ENCODE peak calls at places on chromosomes 1 and 21, in seven cellular contexts. One of them, this sample, is unnamed.

GRCh38 chr21:15005391-15005790 is 59.4 kb downstream of the NRIP1 start:
- DNase-seq in esophagus squamous epithelium: no peak
- DNase-seq in AG10803: peak; percentile 12
- DNase-seq in dorsolateral prefrontal cortex: no peak
- DNase-seq in LNCaP clone FGC: no peak
- DNase-seq in cardiac muscle cell: no peak
- DNase-seq in fibroblast of lung: peak; percentile 22
- DNase-seq in this sample: no peak

GRCh38 chr1:93587354-93587753 is 94.3 kb downstream of the BCAR3 start:
- DNase-seq in esophagus squamous epithelium: no peak
- DNase-seq in AG10803: no peak
- DNase-seq in dorsolateral prefrontal cortex: no peak
- DNase-seq in LNCaP clone FGC: no peak
- DNase-seq in cardiac muscle cell: no peak
- DNase-seq in fibroblast of lung: no peak
- DNase-seq in this sample: no peak

GRCh38 chr1:153652795-153653507 is 5.6 kb upstream of the SNAPIN start:
- DNase-seq in esophagus squamous epithelium: no peak
- DNase-seq in AG10803: peak; percentile 63
- DNase-seq in dorsolateral prefrontal cortex: no peak
- DNase-seq in LNCaP clone FGC: no peak
- DNase-seq in cardiac muscle cell: peak; percentile 51
- DNase-seq in fibroblast of lung: peak; percentile 21
- DNase-seq in this sample: no peak

GRCh38 chr1:67489643-67490042 is 59.4 kb upstream of the SERBP1 start:
- DNase-seq in esophagus squamous epithelium: no peak
- DNase-seq in AG10803: peak; percentile 8
- DNase-seq in dorsolateral prefrontal cortex: no peak
- DNase-seq in LNCaP clone FGC: no peak
- DNase-seq in cardiac muscle cell: peak; percentile 37
- DNase-seq in fibroblast of lung: peak; percentile 27
- DNase-seq in this sample: no peak

GRCh38 chr1:204885790-204886189 is 15.1 kb downstream of the NFASC start:
- DNase-seq in esophagus squamous epithelium: no peak
- DNase-seq in AG10803: peak; percentile 84
- DNase-seq in dorsolateral prefrontal cortex: no peak
- DNase-seq in LNCaP clone FGC: no peak
- DNase-seq in cardiac muscle cell: peak; percentile 67
- DNase-seq in fibroblast of lung: no peak
- DNase-seq in this sample: no peak

GRCh38 chr21:28737671-28738279 is 254.9 kb downstream of the LTN1 start:
- DNase-seq in esophagus squamous epithelium: no peak
- DNase-seq in AG10803: no peak
- DNase-seq in dorsolateral prefrontal cortex: no peak
- DNase-seq in LNCaP clone FGC: peak; percentile 36
- DNase-seq in cardiac muscle cell: peak; percentile 56
- DNase-seq in fibroblast of lung: peak; percentile 30
- DNase-seq in this sample: no peak

GRCh38 chr1:65059930-65060538 is 88.0 kb upstream of the AK4 start:
- DNase-seq in esophagus squamous epithelium: no peak
- DNase-seq in AG10803: peak; percentile 59
- DNase-seq in dorsolateral prefrontal cortex: no peak
- DNase-seq in LNCaP clone FGC: no peak
- DNase-seq in cardiac muscle cell: peak; percentile 66
- DNase-seq in fibroblast of lung: peak; percentile 72
- DNase-seq in this sample: no peak

GRCh38 chr1:56709269-56709880 is 64.3 kb downstream of the PRKAA2 start:
- DNase-seq in esophagus squamous epithelium: no peak
- DNase-seq in AG10803: peak; percentile 67
- DNase-seq in dorsolateral prefrontal cortex: no peak
- DNase-seq in LNCaP clone FGC: peak; percentile 51
- DNase-seq in cardiac muscle cell: peak; percentile 68
- DNase-seq in fibroblast of lung: peak; percentile 76
- DNase-seq in this sample: no peak

GRCh38 chr1:65235867-65236805 is 73.2 kb upstream of the DNAJC6 start:
- DNase-seq in esophagus squamous epithelium: no peak
- DNase-seq in AG10803: peak; percentile 50
- DNase-seq in dorsolateral prefrontal cortex: no peak
- DNase-seq in LNCaP clone FGC: no peak
- DNase-seq in cardiac muscle cell: peak; percentile 66
- DNase-seq in fibroblast of lung: peak; percentile 54
- DNase-seq in this sample: no peak

GRCh38 chr1:207407655-207408256 is 46.4 kb upstream of the CR2 start:
- DNase-seq in esophagus squamous epithelium: no peak
- DNase-seq in AG10803: peak; percentile 55
- DNase-seq in dorsolateral prefrontal cortex: no peak
- DNase-seq in LNCaP clone FGC: no peak
- DNase-seq in cardiac muscle cell: peak; percentile 39
- DNase-seq in fibroblast of lung: peak; percentile 28
- DNase-seq in this sample: no peak

GRCh38 chr1:85494074-85494956 is 29.4 kb upstream of the DDAH1 start:
- DNase-seq in esophagus squamous epithelium: no peak
- DNase-seq in AG10803: no peak
- DNase-seq in dorsolateral prefrontal cortex: no peak
- DNase-seq in LNCaP clone FGC: no peak
- DNase-seq in cardiac muscle cell: no peak
- DNase-seq in fibroblast of lung: no peak
- DNase-seq in this sample: no peak

GRCh38 chr21:15121655-15122120 is 56.9 kb upstream of the NRIP1 start:
- DNase-seq in esophagus squamous epithelium: no peak
- DNase-seq in AG10803: no peak
- DNase-seq in dorsolateral prefrontal cortex: no peak
- DNase-seq in LNCaP clone FGC: peak; percentile 49
- DNase-seq in cardiac muscle cell: peak; percentile 60
- DNase-seq in fibroblast of lung: peak; percentile 72
- DNase-seq in this sample: no peak

DNA sequence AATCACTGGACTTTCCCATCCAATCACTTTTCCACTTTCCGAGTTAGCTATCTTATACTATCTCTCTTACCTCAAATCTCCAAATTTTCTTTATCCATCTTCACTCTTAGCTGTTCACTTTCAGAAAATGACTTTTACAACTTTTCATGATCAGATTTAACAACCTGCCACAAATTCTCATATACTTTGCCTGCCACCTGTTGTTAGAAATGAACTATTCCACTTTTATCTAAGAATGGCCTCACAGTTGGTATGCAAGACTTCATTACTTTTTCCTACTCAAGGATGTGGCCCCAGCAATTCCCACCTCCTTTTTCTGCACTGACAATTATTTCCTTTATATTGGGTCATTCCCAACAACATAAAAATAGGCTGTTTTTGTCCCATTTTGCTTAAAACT is 93.6 kb upstream of the DEPDC1 start:
- DNase-seq in esophagus squamous epithelium: no peak
- DNase-seq in AG10803: no peak
- DNase-seq in dorsolateral prefrontal cortex: no peak
- DNase-seq in LNCaP clone FGC: no peak
- DNase-seq in cardiac muscle cell: no peak
- DNase-seq in fibroblast of lung: no peak
- DNase-seq in this sample: no peak
- TF ChIP-seq CTCF in esophagus squamous epithelium: no peak
- TF ChIP-seq CTCF in AG10803: no peak
- TF ChIP-seq CTCF in dorsolateral prefrontal cortex: no peak
- TF ChIP-seq CTCF in LNCaP clone FGC: peak; percentile 15
- TF ChIP-seq CTCF in cardiac muscle cell: no peak
- TF ChIP-seq CTCF in fibroblast of lung: no peak
- TF ChIP-seq CTCF in this sample: no peak

GRCh38 chr1:87131809-87132663 is 196.6 kb upstream of the LMO4 start:
- DNase-seq in esophagus squamous epithelium: no peak
- DNase-seq in AG10803: peak; percentile 81
- DNase-seq in dorsolateral prefrontal cortex: peak; percentile 75
- DNase-seq in LNCaP clone FGC: peak; percentile 13
- DNase-seq in cardiac muscle cell: peak; percentile 90
- DNase-seq in fibroblast of lung: peak; percentile 79
- DNase-seq in this sample: peak; percentile 89
- TF ChIP-seq CTCF in esophagus squamous epithelium: peak; percentile 78
- TF ChIP-seq CTCF in AG10803: peak; percentile 86
- TF ChIP-seq CTCF in dorsolateral prefrontal cortex: peak; percentile 94
- TF ChIP-seq CTCF in LNCaP clone FGC: peak; percentile 99
- TF ChIP-seq CTCF in cardiac muscle cell: peak; percentile 90
- TF ChIP-seq CTCF in fibroblast of lung: peak; percentile 94
- TF ChIP-seq CTCF in this sample: peak; percentile 94

GRCh38 chr1:215031392-215031791 is 51.1 kb upstream of the KCNK2 start:
- DNase-seq in esophagus squamous epithelium: no peak
- DNase-seq in AG10803: no peak
- DNase-seq in dorsolateral prefrontal cortex: no peak
- DNase-seq in LNCaP clone FGC: no peak
- DNase-seq in cardiac muscle cell: no peak
- DNase-seq in fibroblast of lung: no peak
- DNase-seq in this sample: no peak
- TF ChIP-seq CTCF in esophagus squamous epithelium: no peak
- TF ChIP-seq CTCF in AG10803: no peak
- TF ChIP-seq CTCF in dorsolateral prefrontal cortex: no peak
- TF ChIP-seq CTCF in LNCaP clone FGC: no peak
- TF ChIP-seq CTCF in cardiac muscle cell: no peak
- TF ChIP-seq CTCF in fibroblast of lung: no peak
- TF ChIP-seq CTCF in this sample: no peak

GRCh38 chr1:201945157-201945556 is 1.2 kb downstream of the LMOD1 start:
- DNase-seq in esophagus squamous epithelium: no peak
- DNase-seq in AG10803: no peak
- DNase-seq in dorsolateral prefrontal cortex: no peak
- DNase-seq in LNCaP clone FGC: no peak
- DNase-seq in cardiac muscle cell: no peak
- DNase-seq in fibroblast of lung: no peak
- DNase-seq in this sample: no peak
- TF ChIP-seq CTCF in esophagus squamous epithelium: no peak
- TF ChIP-seq CTCF in AG10803: peak; percentile 67
- TF ChIP-seq CTCF in dorsolateral prefrontal cortex: no peak
- TF ChIP-seq CTCF in LNCaP clone FGC: peak; percentile 35
- TF ChIP-seq CTCF in cardiac muscle cell: peak; percentile 38
- TF ChIP-seq CTCF in fibroblast of lung: peak; percentile 66
- TF ChIP-seq CTCF in this sample: no peak

DNA sequence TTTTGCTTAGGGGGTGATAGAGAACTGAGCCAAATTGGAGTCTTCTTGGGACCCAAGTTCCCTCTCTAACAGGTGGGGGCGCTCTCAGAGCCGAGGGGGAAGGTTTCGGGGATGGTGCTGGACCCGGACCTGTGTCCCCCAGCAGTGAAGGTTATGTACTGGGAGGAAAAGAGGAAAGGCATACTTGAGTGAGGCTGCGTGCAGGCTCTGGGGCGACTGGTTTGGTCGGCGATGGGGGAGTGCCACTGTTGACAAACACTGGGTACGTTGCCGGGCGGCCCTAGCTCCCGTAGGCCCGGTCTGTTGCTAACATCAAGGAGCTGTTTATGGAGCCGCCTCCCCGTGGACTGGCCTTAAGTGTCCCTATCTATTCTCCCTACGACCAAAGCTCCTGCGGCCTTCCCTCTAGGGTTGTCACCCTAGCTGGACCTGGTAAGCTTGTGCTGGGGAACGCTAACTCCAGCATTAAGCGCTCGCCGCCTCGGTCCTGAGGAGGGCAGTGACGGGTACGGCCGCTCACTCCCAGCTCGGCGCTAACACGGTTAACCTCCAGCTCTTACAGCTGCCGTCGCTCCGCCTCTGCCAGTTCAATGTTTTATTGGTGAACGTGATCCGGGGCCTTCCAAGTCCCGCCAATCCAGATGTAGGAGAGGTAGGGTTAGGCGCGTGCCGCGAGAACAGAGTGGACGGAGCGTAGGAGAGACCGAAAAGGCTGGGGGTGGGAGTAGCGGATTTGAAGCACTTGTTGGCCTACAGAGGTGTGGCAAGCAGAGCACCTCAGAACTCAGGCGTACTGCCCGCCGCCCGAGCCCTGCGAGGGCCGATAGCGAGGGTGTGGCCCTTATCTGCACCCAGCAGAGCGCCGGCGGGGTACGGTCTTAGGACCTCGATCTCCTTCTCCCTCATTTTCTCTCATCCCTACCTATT is at the start of gene PPOX:
- DNase-seq in esophagus squamous epithelium: peak; percentile 90
- DNase-seq in AG10803: peak; percentile 98
- DNase-seq in dorsolateral prefrontal cortex: peak; percentile 98
- DNase-seq in LNCaP clone FGC: peak; percentile 98
- DNase-seq in cardiac muscle cell: peak; percentile 99
- DNase-seq in fibroblast of lung: peak; percentile 98
- DNase-seq in this sample: peak; percentile 86
- TF ChIP-seq CTCF in esophagus squamous epithelium: peak; percentile 27
- TF ChIP-seq CTCF in AG10803: peak; percentile 59
- TF ChIP-seq CTCF in dorsolateral prefrontal cortex: peak; percentile 57
- TF ChIP-seq CTCF in LNCaP clone FGC: peak; percentile 40
- TF ChIP-seq CTCF in cardiac muscle cell: peak; percentile 44
- TF ChIP-seq CTCF in fibroblast of lung: peak; percentile 53
- TF ChIP-seq CTCF in this sample: peak; percentile 26

GRCh38 chr1:228259951-228260350 is 52.1 kb downstream of the OBSCN start:
- DNase-seq in esophagus squamous epithelium: no peak
- DNase-seq in AG10803: no peak
- DNase-seq in dorsolateral prefrontal cortex: no peak
- DNase-seq in LNCaP clone FGC: no peak
- DNase-seq in cardiac muscle cell: no peak
- DNase-seq in fibroblast of lung: no peak
- DNase-seq in this sample: no peak
- TF ChIP-seq CTCF in esophagus squamous epithelium: no peak
- TF ChIP-seq CTCF in AG10803: no peak
- TF ChIP-seq CTCF in dorsolateral prefrontal cortex: no peak
- TF ChIP-seq CTCF in LNCaP clone FGC: no peak
- TF ChIP-seq CTCF in cardiac muscle cell: peak; percentile 25
- TF ChIP-seq CTCF in fibroblast of lung: no peak
- TF ChIP-seq CTCF in this sample: no peak

GRCh38 chr1:51158263-51158662 is 56.2 kb downstream of the C1orf185 start:
- DNase-seq in esophagus squamous epithelium: no peak
- DNase-seq in AG10803: no peak
- DNase-seq in dorsolateral prefrontal cortex: no peak
- DNase-seq in LNCaP clone FGC: no peak
- DNase-seq in cardiac muscle cell: no peak
- DNase-seq in fibroblast of lung: no peak
- DNase-seq in this sample: no peak
- TF ChIP-seq CTCF in esophagus squamous epithelium: no peak
- TF ChIP-seq CTCF in AG10803: no peak
- TF ChIP-seq CTCF in dorsolateral prefrontal cortex: no peak
- TF ChIP-seq CTCF in LNCaP clone FGC: no peak
- TF ChIP-seq CTCF in cardiac muscle cell: no peak
- TF ChIP-seq CTCF in fibroblast of lung: no peak
- TF ChIP-seq CTCF in this sample: no peak

This sample was measured in mesothelial cell of epicardium.